ENCODE peak calls at places on chromosomes 4 and X, in five cellular contexts. S is ovary, R is heart right ventricle, O is upper lobe of right lung, C is A549. Y is an unnamed sample.

GRCh38 chr4:78057135-78057599 is at the start of gene FRAS1:
- DNase-seq in S (peak; percentile 36), R (peak; percentile 28), O (peak; percentile 68), C (peak; percentile 20), Y (peak; percentile 47)

GRCh38 chr4:9608300-9608699 is 164.1 kb downstream of the DEFB131A start:
- DNase-seq in S (no peak), R (no peak), O (no peak), C (no peak), Y (no peak)

GRCh38 chr4:19776021-19776459 is 475.7 kb upstream of the SLIT2 start:
- DNase-seq in S (no peak), R (no peak), O (no peak), C (peak; percentile 19), Y (no peak)

GRCh38 chr4:99723555-99724450 is 66.2 kb upstream of the C4orf54 start:
- DNase-seq in S (peak; percentile 42), R (peak; percentile 58), O (peak; percentile 65), C (peak; percentile 68), Y (peak; percentile 54)

GRCh38 chr4:633406-633805 is 8.0 kb downstream of the PDE6B start:
- DNase-seq in S (no peak), R (no peak), O (peak; percentile 57), C (no peak), Y (no peak)

GRCh38 chr4:56764775-56765174 is 56.7 kb downstream of the SPINK2 start:
- DNase-seq in S (no peak), R (no peak), O (no peak), C (no peak), Y (no peak)

GRCh38 chrX:41779058-41779564 is 55.1 kb downstream of the GPR82 start:
- DNase-seq in S (no peak), R (no peak), O (no peak), C (peak; percentile 79), Y (no peak)

GRCh38 chr4:88809561-88810219 is 112.1 kb upstream of the NAP1L5 start:
- DNase-seq in S (peak; percentile 43), R (no peak), O (no peak), C (no peak), Y (no peak)

GRCh38 chr4:152807294-152807829 is 27.6 kb downstream of the ARFIP1 start:
- DNase-seq in S (no peak), R (no peak), O (no peak), C (no peak), Y (no peak)

GRCh38 chr4:126458993-126459392 is 1144.2 kb downstream of the FAT4 start:
- DNase-seq in S (no peak), R (no peak), O (no peak), C (no peak), Y (no peak)

GRCh38 chrX:123322531-123322930 is 138.5 kb downstream of the GRIA3 start:
- DNase-seq in S (no peak), R (no peak), O (no peak), C (no peak), Y (no peak)

GRCh38 chr4:123967360-123967759 is 570.8 kb downstream of the SPRY1 start:
- DNase-seq in S (no peak), R (no peak), O (no peak), C (no peak), Y (no peak)

GRCh38 chrX:386239-386767 is 404 bp downstream of the PPP2R3B start:
- DNase-seq in S (no peak), R (no peak), O (no peak), C (no peak), Y (peak; percentile 25)

GRCh38 chr4:123488916-123489315 is 92.3 kb downstream of the SPRY1 start:
- DNase-seq in S (no peak), R (no peak), O (no peak), C (peak; percentile 69), Y (no peak)

GRCh38 chr4:152937535-152938236 is 1.6 kb downstream of the FHDC1 start:
- DNase-seq in S (peak; percentile 57), R (peak; percentile 35), O (peak; percentile 78), C (peak; percentile 14), Y (peak; percentile 57)

GRCh38 chr4:73434311-73434710 is 1.7 kb upstream of the AFP start:
- DNase-seq in S (no peak), R (no peak), O (no peak), C (peak; percentile 7), Y (no peak)

GRCh38 chr4:11626046-11626445 is 197.4 kb upstream of the HS3ST1 start:
- DNase-seq in S (no peak), R (no peak), O (no peak), C (no peak), Y (no peak)

GRCh38 chr4:73068496-73069337 is 799 bp downstream of the COX18 start:
- DNase-seq in S (no peak), R (no peak), O (no peak), C (peak; percentile 25), Y (peak; percentile 29)

GRCh38 chrX:111244238-111244750 is 26.0 kb downstream of the CAPN6 start:
- DNase-seq in S (no peak), R (no peak), O (no peak), C (peak; percentile 12), Y (no peak)

GRCh38 chr4:39697740-39698423 is at the start of gene UBE2K:
- DNase-seq in S (peak; percentile 94), R (peak; percentile 93), O (peak; percentile 95), C (peak; percentile 81), Y (peak; percentile 87)

GRCh38 chrX:107716816-107717700 is 58.5 kb downstream of the TSC22D3 start:
- DNase-seq in S (peak; percentile 80), R (peak; percentile 81), O (peak; percentile 90), C (peak; percentile 88), Y (peak; percentile 89)

GRCh38 chr4:53586121-53586816 is 5.0 kb downstream of the LNX1 start:
- DNase-seq in S (no peak), R (no peak), O (no peak), C (no peak), Y (no peak)

GRCh38 chr4:53584658-53585057 is 6.6 kb downstream of the LNX1 start:
- DNase-seq in S (no peak), R (no peak), O (no peak), C (no peak), Y (no peak)

GRCh38 chr4:53580301-53580700 is 11.0 kb downstream of the LNX1 start:
- DNase-seq in S (no peak), R (no peak), O (no peak), C (no peak), Y (no peak)

GRCh38 chr4:53582194-53582593 is 9.1 kb downstream of the LNX1 start:
- DNase-seq in S (no peak), R (no peak), O (no peak), C (no peak), Y (no peak)

GRCh38 chr4:53583513-53583912 is 7.8 kb downstream of the LNX1 start:
- DNase-seq in S (no peak), R (no peak), O (no peak), C (no peak), Y (no peak)
- H3K27ac ChIP-seq in S (no peak overlapping the region), R (no peak overlapping the region), O (no peak overlapping the region), C (no peak overlapping the region), Y (no peak overlapping the region)

DNA sequence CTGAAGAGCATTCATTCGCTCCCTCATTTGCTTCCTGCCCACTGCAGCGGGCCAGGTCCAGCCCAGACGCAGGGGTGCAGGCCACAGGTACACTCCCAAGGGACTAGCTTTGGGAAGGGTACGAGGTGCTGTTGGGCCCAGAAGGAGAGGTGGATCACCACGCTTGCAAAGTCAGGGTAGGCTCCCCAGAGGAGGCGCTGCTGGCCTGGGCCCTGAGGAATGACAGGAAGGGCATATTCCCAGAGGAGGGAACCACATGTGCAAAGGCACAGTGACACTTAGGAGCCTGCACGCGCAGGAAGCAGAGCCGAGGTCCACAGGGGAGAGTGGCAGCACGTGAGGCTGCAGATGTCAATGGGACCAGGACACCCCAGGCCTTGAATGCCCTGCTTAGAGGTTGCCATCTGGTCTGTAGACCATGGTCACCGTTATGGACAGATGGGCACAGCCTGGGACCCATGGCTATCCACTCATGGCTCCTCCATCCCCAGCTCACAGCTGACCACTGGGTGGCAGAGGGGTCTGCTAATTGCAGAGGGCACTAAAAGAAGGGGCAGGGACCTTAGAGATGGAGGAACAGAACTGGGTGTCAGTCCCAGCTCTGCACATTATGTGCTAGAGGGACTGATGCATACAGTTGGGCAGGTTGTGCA is 7.9 kb downstream of the HTRA3 start:
- DNase-seq in S (peak; percentile 36), R (peak; percentile 11), O (peak; percentile 53), C (no peak), Y (no peak)
- TF ChIP-seq CTCF in S (no peak), R (no peak), O (no peak), C (no peak), Y (no peak)

DNA sequence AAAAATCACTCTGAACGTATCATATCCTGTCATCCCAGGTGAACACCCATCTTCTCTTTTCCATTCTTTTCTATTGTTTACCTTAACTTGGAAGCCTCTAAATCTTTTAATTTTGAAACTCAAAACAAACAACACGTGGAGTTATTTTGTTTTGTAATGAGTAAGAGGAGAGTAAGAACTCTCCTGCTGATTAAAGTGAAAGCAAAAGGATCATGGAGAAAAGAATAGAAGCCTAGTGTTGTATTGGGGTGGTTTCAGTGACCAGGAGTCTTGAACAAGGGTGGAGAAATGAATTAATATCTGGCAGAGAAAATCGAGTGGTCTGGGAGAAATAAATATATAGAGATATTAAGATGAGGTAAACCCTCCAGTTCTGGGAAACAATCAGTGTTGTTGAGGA is 237.4 kb upstream of the UGT8 start:
- DNase-seq in S (no peak), R (no peak), O (no peak), C (no peak), Y (no peak)
- H3K4me3 ChIP-seq in S (no peak overlapping the region), R (no peak overlapping the region), O (no peak overlapping the region), C (no peak overlapping the region), Y (no peak overlapping the region)

DNA sequence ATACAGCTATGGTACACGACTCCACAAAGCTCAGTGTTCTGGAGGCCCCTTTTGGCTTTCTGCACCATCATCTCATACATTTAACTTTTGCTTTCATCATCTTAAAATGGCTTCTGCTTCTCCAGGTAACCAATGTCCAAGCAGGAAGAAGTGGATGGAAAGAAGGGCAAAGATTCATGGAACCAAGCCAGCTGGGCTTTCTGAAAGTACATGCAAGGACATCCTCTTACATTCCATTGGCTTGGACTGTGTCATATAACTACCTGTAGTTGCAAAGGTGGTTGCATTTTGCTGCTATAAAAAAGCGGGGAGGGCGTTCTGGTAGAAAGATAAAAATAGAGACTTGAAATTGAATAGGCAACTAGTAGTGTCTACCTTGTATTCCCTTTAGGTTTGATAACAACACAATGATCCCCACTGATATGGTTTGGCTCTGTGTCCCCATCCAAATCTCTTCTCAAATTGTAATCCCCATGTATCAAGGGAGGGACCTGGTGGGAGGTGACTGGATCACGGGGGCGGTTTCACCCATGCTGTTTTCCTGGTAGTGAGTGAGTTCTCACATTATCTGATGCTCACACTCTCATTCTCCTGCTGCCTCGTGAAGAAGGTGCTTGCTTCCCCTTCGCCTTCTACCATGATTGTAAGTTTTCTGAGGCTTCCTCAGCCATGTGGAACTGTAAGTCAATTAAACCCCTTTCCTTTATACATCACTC is 6.7 kb upstream of the FHIP1A start:
- DNase-seq in S (no peak), R (no peak), O (no peak), C (no peak), Y (peak; percentile 85)
- H3K27ac ChIP-seq in S (no peak overlapping the region), R (no peak overlapping the region), O (no peak overlapping the region), C (no peak overlapping the region), Y (peak overlapping the region; percentile 56)

DNA sequence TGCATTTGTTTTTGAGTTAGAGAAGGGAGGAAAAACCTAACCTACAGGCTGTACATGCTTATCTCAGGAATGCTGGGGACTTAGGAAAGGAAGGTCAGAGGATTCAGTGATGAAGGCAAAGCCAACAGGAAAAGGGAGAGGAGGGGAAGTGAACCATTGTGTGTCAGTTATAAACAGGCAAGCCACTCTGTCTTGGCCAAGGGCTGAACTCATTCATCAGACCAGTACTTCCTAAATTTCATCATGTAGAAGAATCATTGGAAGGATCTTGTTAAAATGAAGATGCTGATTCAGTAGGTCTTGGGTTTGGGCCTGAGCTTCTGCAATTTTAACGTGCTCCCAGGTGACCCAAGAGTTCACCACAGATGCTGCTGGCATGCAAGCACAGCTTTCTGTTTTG is 8.4 kb downstream of the SRPX start:
- DNase-seq in S (no peak), R (no peak), O (no peak), C (no peak), Y (no peak)
- TF ChIP-seq CTCF in S (no peak), R (no peak), O (no peak), C (no peak), Y (no peak)

GRCh38 chrX:140439455-140439854 is 65.4 kb downstream of the SOX3 start:
- DNase-seq in S (no peak), R (peak; percentile 12), O (peak; percentile 68), C (no peak), Y (no peak)
- H3K4me3 ChIP-seq in S (no peak overlapping the region), R (peak overlapping the region; percentile 32), O (no peak overlapping the region), C (no peak overlapping the region), Y (no peak overlapping the region)

Y was measured in colonic mucosa.